ENCODE peak calls at places on chromosome 2, in four cellular contexts. H is AG10803, Z is adrenal gland, I is kidney. T is an unnamed sample.
A peak's percentile ranks its signal among the peaks of the same experiment; 100 is the strongest.

GRCh38 chr2:113208995-113209868 is 35.5 kb downstream of the PSD4 start:
- DNase-seq in I (peak; percentile 90), Z (no peak), H (no peak), T (no peak)

GRCh38 chr2:85911836-85912692 is 23.3 kb upstream of the ST3GAL5 start:
- DNase-seq in Z (no peak), I (no peak), H (peak; percentile 83), T (peak; percentile 64)

GRCh38 chr2:112680666-112681101 is 34.9 kb downstream of the SLC20A1 start:
- DNase-seq in Z (no peak), H (peak; percentile 19), I (no peak), T (no peak)

GRCh38 chr2:134776836-134777235 is 58.0 kb upstream of the TMEM163 start:
- DNase-seq in H (no peak), I (no peak), Z (no peak), T (no peak)

GRCh38 chr2:134372141-134372540 is 118.3 kb downstream of the MGAT5 start:
- DNase-seq in Z (no peak), H (peak; percentile 41), I (no peak), T (no peak)

GRCh38 chr2:105317937-105318336 is 11.6 kb downstream of the TGFBRAP1 start:
- DNase-seq in Z (no peak), I (no peak), H (no peak), T (no peak)

GRCh38 chr2:35510641-35511040 is 844.9 kb upstream of the CRIM1 start:
- DNase-seq in I (no peak), H (no peak), Z (no peak), T (no peak)

GRCh38 chr2:199471443-199472057 is 13.8 kb upstream of the SATB2 start:
- DNase-seq in I (peak; percentile 87), H (peak; percentile 63), Z (peak; percentile 71), T (peak; percentile 86)

GRCh38 chr2:83528746-83529145 is 930.3 kb downstream of the SUCLG1 start:
- DNase-seq in I (no peak), Z (no peak), H (no peak), T (no peak)

GRCh38 chr2:33535409-33535808 is 59.0 kb downstream of the RASGRP3 start:
- DNase-seq in H (no peak), Z (no peak), I (no peak), T (no peak)

GRCh38 chr2:90207454-90208058 is 1516.1 kb downstream of the RPIA start:
- DNase-seq in I (no peak), H (peak; percentile 3), Z (no peak), T (no peak)

GRCh38 chr2:110813896-110814295 is 81.5 kb downstream of the ACOXL start:
- DNase-seq in H (peak; percentile 24), I (no peak), Z (no peak), T (no peak)

GRCh38 chr2:219508933-219509779 is 5.1 kb upstream of the ASIC4 start:
- DNase-seq in I (no peak), Z (no peak), H (no peak), T (no peak)

GRCh38 chr2:219506153-219506801 is 7.6 kb downstream of the GMPPA start:
- DNase-seq in Z (no peak), I (no peak), H (no peak), T (no peak)

GRCh38 chr2:219506802-219507554 is 7.3 kb upstream of the ASIC4 start:
- DNase-seq in H (no peak), I (peak; percentile 68), Z (no peak), T (no peak)

GRCh38 chr2:219508444-219508734 is 5.9 kb upstream of the ASIC4 start:
- DNase-seq in I (no peak), Z (no peak), H (no peak), T (no peak)

GRCh38 chr2:219507555-219508443 is 6.5 kb upstream of the ASIC4 start:
- DNase-seq in I (no peak), H (no peak), Z (no peak), T (no peak)
- H3K4me3 ChIP-seq in I (no peak overlapping the region), H (no peak overlapping the region), Z (no peak overlapping the region), T (no peak overlapping the region)

DNA sequence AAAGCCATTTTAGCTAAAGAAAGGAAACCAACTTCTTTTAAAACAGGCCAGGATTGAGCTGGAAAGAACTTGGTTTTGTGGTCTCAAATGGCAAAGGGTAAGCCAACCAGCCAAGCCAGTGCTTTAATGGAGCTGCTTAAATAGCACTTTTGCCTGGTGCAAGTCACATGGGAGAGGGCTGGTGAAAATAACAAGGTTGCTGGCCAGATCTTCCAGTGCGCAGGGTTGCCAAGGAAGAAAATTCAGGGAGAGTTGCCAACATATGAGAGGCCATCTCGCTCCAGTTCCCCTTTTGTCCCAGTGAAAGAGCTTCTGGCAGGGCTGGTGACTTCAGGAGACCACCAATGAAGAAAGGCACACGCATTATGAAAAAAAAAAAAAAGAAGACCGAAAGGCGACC is 57.3 kb downstream of the IRS1 start:
- DNase-seq in Z (peak; percentile 63), I (no peak), H (peak; percentile 31), T (no peak)
- H3K4me3 ChIP-seq in Z (no peak overlapping the region), I (no peak overlapping the region), H (no peak overlapping the region), T (no peak overlapping the region)

GRCh38 chr2:149290662-149291061 is 39.7 kb upstream of the LYPD6 start:
- DNase-seq in H (peak; percentile 12), I (no peak), Z (no peak), T (no peak)

GRCh38 chr2:149296031-149296430 is 34.4 kb upstream of the LYPD6 start:
- DNase-seq in I (no peak), Z (no peak), H (no peak), T (no peak)

GRCh38 chr2:149291881-149292280 is 38.5 kb upstream of the LYPD6 start:
- DNase-seq in H (no peak), Z (no peak), I (no peak), T (no peak)
- H3K4me3 ChIP-seq in H (no peak overlapping the region), Z (no peak overlapping the region), I (no peak overlapping the region), T (no peak overlapping the region)

GRCh38 chr2:38722271-38723115 is 28.7 kb downstream of the SRSF7 start:
- DNase-seq in I (no peak), Z (no peak), H (no peak), T (no peak)
- H3K4me3 ChIP-seq in I (no peak overlapping the region), Z (no peak overlapping the region), H (no peak overlapping the region), T (no peak overlapping the region)

GRCh38 chr2:219056896-219057708 is 3.6 kb downstream of the IHH start:
- DNase-seq in I (peak; percentile 71), H (no peak), Z (peak; percentile 21), T (no peak)
- H3K4me3 ChIP-seq in I (no peak overlapping the region), H (no peak overlapping the region), Z (no peak overlapping the region), T (no peak overlapping the region)

GRCh38 chr2:146077156-146077555 is 1557.2 kb upstream of the ZEB2 start:
- DNase-seq in Z (no peak), I (no peak), H (no peak), T (no peak)

GRCh38 chr2:146081459-146081858 is 1561.5 kb upstream of the ZEB2 start:
- DNase-seq in Z (no peak), I (no peak), H (no peak), T (no peak)

GRCh38 chr2:146079216-146079615 is 1559.3 kb upstream of the ZEB2 start:
- DNase-seq in Z (no peak), I (no peak), H (no peak), T (no peak)

GRCh38 chr2:146080925-146081324 is 1561.0 kb upstream of the ZEB2 start:
- DNase-seq in H (no peak), Z (no peak), I (no peak), T (no peak)
- H3K4me3 ChIP-seq in H (no peak overlapping the region), Z (no peak overlapping the region), I (no peak overlapping the region), T (no peak overlapping the region)

GRCh38 chr2:176120369-176121307 is 1.9 kb upstream of the HOXD9 start:
- DNase-seq in Z (no peak), I (peak; percentile 47), H (no peak), T (no peak)

GRCh38 chr2:176115883-176116813 is at the start of gene HOXD10:
- DNase-seq in Z (no peak), H (peak; percentile 74), I (peak; percentile 98), T (no peak)

GRCh38 chr2:176117162-176117822 is 714 bp downstream of the HOXD10 start:
- DNase-seq in I (peak; percentile 76), H (no peak), Z (no peak), T (no peak)

GRCh38 chr2:176118606-176119370 is 2.2 kb downstream of the HOXD10 start:
- DNase-seq in H (peak; percentile 18), I (peak; percentile 90), Z (no peak), T (no peak)

DNA sequence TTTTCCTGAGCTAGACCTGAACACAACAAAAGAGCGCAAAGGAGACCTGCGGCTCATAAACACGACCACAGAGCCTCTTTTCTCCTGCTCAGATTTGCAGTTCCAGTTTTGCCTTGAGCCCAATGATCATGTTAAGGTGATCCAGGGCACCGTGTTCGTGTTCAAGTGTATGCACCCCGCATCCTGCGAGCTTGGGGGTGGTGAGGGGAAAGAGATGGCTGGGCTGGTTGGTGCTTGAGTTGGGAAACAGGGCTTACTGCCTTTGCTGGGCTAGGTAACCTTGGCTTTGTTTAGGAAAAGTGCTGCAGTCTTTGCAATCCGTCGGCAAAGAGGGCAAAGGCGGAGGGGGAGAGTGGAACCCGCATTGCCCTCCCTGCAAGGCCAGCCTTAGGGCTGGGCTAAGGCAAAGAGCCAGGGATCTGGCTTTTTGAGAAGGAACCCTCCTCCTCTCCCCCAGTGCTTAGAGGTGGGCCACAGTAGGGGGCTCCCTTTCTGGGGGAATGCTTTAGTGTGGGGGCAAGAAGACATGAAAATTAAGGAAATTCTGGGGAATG is 1.3 kb downstream of the HOXD10 start:
- DNase-seq in Z (no peak), I (no peak), H (no peak), T (no peak)
- H3K4me3 ChIP-seq in Z (no peak overlapping the region), I (peak overlapping the region; percentile 69), H (peak overlapping the region; percentile 30), T (no peak overlapping the region)

DNA sequence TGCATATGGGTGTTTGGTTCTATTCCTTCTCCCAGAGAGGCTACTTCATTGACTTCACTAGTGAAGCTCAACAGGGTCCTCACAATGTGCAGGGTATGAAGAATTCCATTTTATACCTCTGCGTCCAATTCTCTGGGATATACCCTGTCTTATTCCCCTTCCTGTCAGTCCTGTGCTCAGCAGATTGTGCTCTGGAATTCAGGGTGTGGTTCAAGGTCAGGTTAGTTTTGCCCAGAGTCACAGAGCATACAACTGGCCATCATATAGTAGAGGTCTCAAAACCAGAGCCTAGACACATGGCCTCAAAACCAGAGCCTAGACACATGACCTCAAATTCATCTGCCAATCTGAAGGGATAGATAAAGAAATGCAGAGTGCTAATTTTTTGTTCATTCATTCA is 38.8 kb upstream of the VIT start:
- DNase-seq in Z (no peak), H (no peak), I (no peak), T (no peak)
- H3K4me3 ChIP-seq in Z (no peak overlapping the region), H (no peak overlapping the region), I (no peak overlapping the region), T (no peak overlapping the region)

DNA sequence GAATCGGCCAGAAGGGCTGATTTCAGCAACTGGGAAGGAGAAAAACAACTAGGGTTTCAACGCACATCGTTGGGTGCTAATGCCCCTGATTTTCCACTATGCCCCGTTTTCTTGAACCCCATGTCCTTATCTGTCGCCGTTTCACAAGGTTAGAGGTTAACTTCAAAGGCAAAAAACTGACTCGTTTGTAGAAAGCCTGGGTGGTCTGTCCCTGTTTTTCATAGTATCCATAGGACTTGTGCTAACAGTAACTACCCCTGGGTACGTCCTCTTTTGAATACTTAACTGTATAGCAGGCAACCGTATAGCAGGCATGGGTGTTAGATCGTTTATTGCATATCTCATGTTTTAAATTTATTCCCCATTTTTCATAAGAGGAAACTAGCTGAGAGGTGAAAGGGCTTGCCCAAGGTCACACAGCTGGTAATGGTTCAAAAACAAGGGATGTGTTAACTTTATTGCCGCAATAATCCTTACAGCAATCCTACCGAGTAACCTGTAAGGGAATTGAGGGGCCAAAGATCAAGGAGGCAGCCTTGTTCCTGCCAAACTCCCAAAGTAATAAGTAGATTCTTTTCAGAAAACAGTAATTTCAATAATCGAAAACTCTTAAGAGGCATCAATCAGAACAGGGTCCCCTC is 897 bp upstream of the MGAT4A start:
- DNase-seq in I (no peak), H (no peak), Z (no peak), T (no peak)
- H3K4me3 ChIP-seq in I (peak overlapping the region; percentile 84), H (peak overlapping the region; percentile 44), Z (peak overlapping the region; percentile 54), T (peak overlapping the region; percentile 85)